ENCODE peak calls at places on chromosomes 6 and 20, in four cellular contexts. V is T-helper 22 cell; W is glutamatergic neuron; J is activated CD4-positive, alpha-beta T cell treated with anti-CD3 and anti-CD28 coated beads for 1 hour. D is an unnamed sample.

GRCh38 chr6:122789078-122789861 is at the start of gene SMPDL3A:
- DNase-seq in V (no peak), W (peak; percentile 89), J (no peak), D (peak; percentile 77)

GRCh38 chr20:59515013-59515905 is 89.1 kb upstream of the PHACTR3 start:
- DNase-seq in V (no peak), W (peak; percentile 92), J (no peak), D (peak; percentile 82)

GRCh38 chr6:129719692-129720091 is 9.7 kb upstream of the ARHGAP18 start:
- DNase-seq in V (no peak), W (no peak), J (no peak), D (no peak)

GRCh38 chr6:150072201-150072600 is 3.3 kb upstream of the ULBP3 start:
- DNase-seq in V (peak; percentile 30), W (no peak), J (no peak), D (peak; percentile 91)

GRCh38 chr6:151762817-151763216 is 44.7 kb upstream of the ESR1 start:
- DNase-seq in V (no peak), W (no peak), J (no peak), D (no peak)

GRCh38 chr6:18550119-18550518 is 163.0 kb downstream of the RNF144B start:
- DNase-seq in V (no peak), W (no peak), J (no peak), D (no peak)

GRCh38 chr20:32249030-32249738 is 28.3 kb upstream of the KIF3B start:
- DNase-seq in V (peak; percentile 36), W (no peak), J (no peak), D (no peak)

GRCh38 chr6:24827162-24827561 is 28.4 kb upstream of the ARMH2 start:
- DNase-seq in V (no peak), W (no peak), J (no peak), D (no peak)

GRCh38 chr6:30554404-30554803 is 1.9 kb downstream of the GNL1 start:
- DNase-seq in V (no peak), W (no peak), J (no peak), D (no peak)

GRCh38 chr6:109687271-109687721 is 3.7 kb downstream of the AK9 start:
- DNase-seq in V (no peak), W (no peak), J (no peak), D (no peak)

GRCh38 chr6:79601020-79601609 is 30.0 kb upstream of the SH3BGRL2 start:
- DNase-seq in V (no peak), W (no peak), J (no peak), D (no peak)

GRCh38 chr6:132261354-132261753 is 139.9 kb downstream of the MOXD1 start:
- DNase-seq in V (no peak), W (no peak), J (no peak), D (no peak)

GRCh38 chr6:37667050-37667814 is 30.5 kb downstream of the MDGA1 start:
- DNase-seq in V (no peak), W (peak; percentile 5), J (no peak), D (no peak)

GRCh38 chr6:166786704-166787293 is 159.7 kb upstream of the RPS6KA2 start:
- DNase-seq in V (no peak), W (no peak), J (no peak), D (peak; percentile 61)

GRCh38 chr6:160172704-160173103 is 51.1 kb downstream of the SLC22A1 start:
- DNase-seq in V (no peak), W (no peak), J (no peak), D (no peak)

GRCh38 chr20:358891-359555 is 12.1 kb downstream of the NRSN2 start:
- DNase-seq in V (no peak), W (no peak), J (no peak), D (no peak)

GRCh38 chr20:53194310-53194709 is 222.2 kb downstream of the TSHZ2 start:
- DNase-seq in V (no peak), W (no peak), J (no peak), D (no peak)

GRCh38 chr20:7180261-7181045 is 413.0 kb downstream of the BMP2 start:
- DNase-seq in V (no peak), W (no peak), J (no peak), D (no peak)

GRCh38 chr6:110528051-110528929 is 51.9 kb upstream of the SLC22A16 start:
- DNase-seq in V (no peak), W (peak; percentile 43), J (peak; percentile 13), D (peak; percentile 56)

GRCh38 chr6:80282913-80283554 is 176.6 kb downstream of the BCKDHB start:
- DNase-seq in V (no peak), W (no peak), J (no peak), D (no peak)

GRCh38 chr6:137968468-137968804 is 101.4 kb downstream of the TNFAIP3 start:
- DNase-seq in V (no peak), W (no peak), J (no peak), D (no peak)

GRCh38 chr6:4948781-4949450 is 54.9 kb downstream of the RPP40 start:
- DNase-seq in V (no peak), W (no peak), J (no peak), D (no peak)

GRCh38 chr6:24484657-24485318 is 4.6 kb downstream of the GPLD1 start:
- DNase-seq in V (no peak), W (no peak), J (no peak), D (no peak)

GRCh38 chr20:825710-826421 is 7.6 kb upstream of the FAM110A start:
- DNase-seq in V (no peak), W (no peak), J (no peak), D (no peak)

GRCh38 chr20:51368461-51369211 is 173.9 kb downstream of the NFATC2 start:
- DNase-seq in V (no peak), W (no peak), J (no peak), D (peak; percentile 79)

GRCh38 chr6:170165501-170166117 is 125.3 kb downstream of the DLL1 start:
- DNase-seq in V (no peak), W (no peak), J (no peak), D (no peak)

GRCh38 chr20:22403860-22404608 is 180.3 kb downstream of the FOXA2 start:
- DNase-seq in V (no peak), W (no peak), J (no peak), D (no peak)

GRCh38 chr20:17796096-17796563 is 96.4 kb downstream of the BANF2 start:
- DNase-seq in V (no peak), W (no peak), J (no peak), D (no peak)

GRCh38 chr6:95431637-95432228 is 145.6 kb upstream of the MANEA start:
- DNase-seq in V (no peak), W (peak; percentile 38), J (no peak), D (peak; percentile 33)

GRCh38 chr6:142416179-142416578 is 114.4 kb downstream of the ADGRG6 start:
- DNase-seq in V (no peak), W (no peak), J (no peak), D (no peak)

GRCh38 chr6:52994031-52994788 is 874 bp downstream of the GSTA4 start:
- DNase-seq in V (no peak), W (no peak), J (no peak), D (peak; percentile 35)

GRCh38 chr20:50089787-50090177 is 23.2 kb downstream of the UBE2V1 start:
- DNase-seq in V (no peak), W (no peak), J (no peak), D (no peak)

GRCh38 chr6:157479464-157480303 is 98.7 kb downstream of the ZDHHC14 start:
- DNase-seq in V (no peak), W (no peak), J (no peak), D (no peak)

D was measured in SW480.